ENCODE peak calls at places on chromosomes 13 and 19, in seven cellular contexts. One of them, this sample, is unnamed.

GRCh38 chr19:14550201-14550754 is 20.9 kb downstream of the TECR start:
- DNase-seq in lower leg skin: no peak
- DNase-seq in colonic mucosa: peak; percentile 88
- DNase-seq in Caco-2: no peak
- DNase-seq in neural crest cell: no peak
- DNase-seq in mesothelial cell of epicardium: no peak
- DNase-seq in choroid plexus epithelial cell: peak; percentile 35
- DNase-seq in this sample: no peak

GRCh38 chr13:109720758-109721184 is 65.6 kb downstream of the IRS2 start:
- DNase-seq in lower leg skin: no peak
- DNase-seq in colonic mucosa: no peak
- DNase-seq in Caco-2: no peak
- DNase-seq in neural crest cell: no peak
- DNase-seq in mesothelial cell of epicardium: no peak
- DNase-seq in choroid plexus epithelial cell: no peak
- DNase-seq in this sample: no peak

GRCh38 chr19:5828661-5829566 is 10.6 kb downstream of the FUT6 start:
- DNase-seq in lower leg skin: no peak
- DNase-seq in colonic mucosa: no peak
- DNase-seq in Caco-2: no peak
- DNase-seq in neural crest cell: no peak
- DNase-seq in mesothelial cell of epicardium: peak; percentile 71
- DNase-seq in choroid plexus epithelial cell: peak; percentile 36
- DNase-seq in this sample: no peak

GRCh38 chr19:47483800-47484690 is at the start of gene KPTN:
- DNase-seq in lower leg skin: peak; percentile 97
- DNase-seq in colonic mucosa: peak; percentile 84
- DNase-seq in Caco-2: peak; percentile 95
- DNase-seq in neural crest cell: peak; percentile 93
- DNase-seq in mesothelial cell of epicardium: peak; percentile 91
- DNase-seq in choroid plexus epithelial cell: peak; percentile 93
- DNase-seq in this sample: peak; percentile 90

GRCh38 chr19:43941209-43941608 is 6.1 kb upstream of the ZNF45 start:
- DNase-seq in lower leg skin: no peak
- DNase-seq in colonic mucosa: no peak
- DNase-seq in Caco-2: no peak
- DNase-seq in neural crest cell: no peak
- DNase-seq in mesothelial cell of epicardium: no peak
- DNase-seq in choroid plexus epithelial cell: no peak
- DNase-seq in this sample: no peak

GRCh38 chr19:55305491-55305890 is 19.6 kb downstream of the TMEM150B start:
- DNase-seq in lower leg skin: no peak
- DNase-seq in colonic mucosa: peak; percentile 40
- DNase-seq in Caco-2: peak; percentile 71
- DNase-seq in neural crest cell: no peak
- DNase-seq in mesothelial cell of epicardium: peak; percentile 48
- DNase-seq in choroid plexus epithelial cell: peak; percentile 45
- DNase-seq in this sample: no peak

GRCh38 chr19:11480081-11480926 is 542 bp downstream of the ELAVL3 start:
- DNase-seq in lower leg skin: no peak
- DNase-seq in colonic mucosa: no peak
- DNase-seq in Caco-2: no peak
- DNase-seq in neural crest cell: peak; percentile 23
- DNase-seq in mesothelial cell of epicardium: no peak
- DNase-seq in choroid plexus epithelial cell: no peak
- DNase-seq in this sample: no peak

GRCh38 chr19:17075860-17076538 is 422 bp downstream of the MYO9B start:
- DNase-seq in lower leg skin: peak; percentile 92
- DNase-seq in colonic mucosa: peak; percentile 55
- DNase-seq in Caco-2: peak; percentile 17
- DNase-seq in neural crest cell: no peak
- DNase-seq in mesothelial cell of epicardium: no peak
- DNase-seq in choroid plexus epithelial cell: peak; percentile 27
- DNase-seq in this sample: no peak

GRCh38 chr13:35496761-35497386 is 20.4 kb upstream of the MAB21L1 start:
- DNase-seq in lower leg skin: no peak
- DNase-seq in colonic mucosa: no peak
- DNase-seq in Caco-2: no peak
- DNase-seq in neural crest cell: no peak
- DNase-seq in mesothelial cell of epicardium: no peak
- DNase-seq in choroid plexus epithelial cell: no peak
- DNase-seq in this sample: no peak

GRCh38 chr19:6119031-6119430 is 8.7 kb upstream of the RFX2 start:
- DNase-seq in lower leg skin: no peak
- DNase-seq in colonic mucosa: no peak
- DNase-seq in Caco-2: no peak
- DNase-seq in neural crest cell: no peak
- DNase-seq in mesothelial cell of epicardium: no peak
- DNase-seq in choroid plexus epithelial cell: no peak
- DNase-seq in this sample: no peak

GRCh38 chr19:1107655-1108261 is 4.0 kb downstream of the GPX4 start:
- DNase-seq in lower leg skin: no peak
- DNase-seq in colonic mucosa: no peak
- DNase-seq in Caco-2: no peak
- DNase-seq in neural crest cell: no peak
- DNase-seq in mesothelial cell of epicardium: no peak
- DNase-seq in choroid plexus epithelial cell: peak; percentile 39
- DNase-seq in this sample: no peak

GRCh38 chr13:79668353-79668752 is 187.4 kb downstream of the NDFIP2 start:
- DNase-seq in lower leg skin: no peak
- DNase-seq in colonic mucosa: no peak
- DNase-seq in Caco-2: no peak
- DNase-seq in neural crest cell: peak; percentile 22
- DNase-seq in mesothelial cell of epicardium: no peak
- DNase-seq in choroid plexus epithelial cell: no peak
- DNase-seq in this sample: no peak

GRCh38 chr13:24615114-24615513 is 65.1 kb upstream of the ATP12A start:
- DNase-seq in lower leg skin: peak; percentile 42
- DNase-seq in colonic mucosa: no peak
- DNase-seq in Caco-2: no peak
- DNase-seq in neural crest cell: no peak
- DNase-seq in mesothelial cell of epicardium: no peak
- DNase-seq in choroid plexus epithelial cell: no peak
- DNase-seq in this sample: no peak

GRCh38 chr13:24617394-24618218 is 62.6 kb upstream of the ATP12A start:
- DNase-seq in lower leg skin: peak; percentile 32
- DNase-seq in colonic mucosa: no peak
- DNase-seq in Caco-2: peak; percentile 23
- DNase-seq in neural crest cell: no peak
- DNase-seq in mesothelial cell of epicardium: no peak
- DNase-seq in choroid plexus epithelial cell: no peak
- DNase-seq in this sample: no peak

GRCh38 chr13:24614306-24615080 is 65.7 kb upstream of the ATP12A start:
- DNase-seq in lower leg skin: peak; percentile 65
- DNase-seq in colonic mucosa: no peak
- DNase-seq in Caco-2: no peak
- DNase-seq in neural crest cell: no peak
- DNase-seq in mesothelial cell of epicardium: no peak
- DNase-seq in choroid plexus epithelial cell: no peak
- DNase-seq in this sample: no peak

GRCh38 chr13:24616514-24616913 is 63.7 kb upstream of the ATP12A start:
- DNase-seq in lower leg skin: peak; percentile 59
- DNase-seq in colonic mucosa: no peak
- DNase-seq in Caco-2: no peak
- DNase-seq in neural crest cell: no peak
- DNase-seq in mesothelial cell of epicardium: no peak
- DNase-seq in choroid plexus epithelial cell: no peak
- DNase-seq in this sample: no peak

DNA sequence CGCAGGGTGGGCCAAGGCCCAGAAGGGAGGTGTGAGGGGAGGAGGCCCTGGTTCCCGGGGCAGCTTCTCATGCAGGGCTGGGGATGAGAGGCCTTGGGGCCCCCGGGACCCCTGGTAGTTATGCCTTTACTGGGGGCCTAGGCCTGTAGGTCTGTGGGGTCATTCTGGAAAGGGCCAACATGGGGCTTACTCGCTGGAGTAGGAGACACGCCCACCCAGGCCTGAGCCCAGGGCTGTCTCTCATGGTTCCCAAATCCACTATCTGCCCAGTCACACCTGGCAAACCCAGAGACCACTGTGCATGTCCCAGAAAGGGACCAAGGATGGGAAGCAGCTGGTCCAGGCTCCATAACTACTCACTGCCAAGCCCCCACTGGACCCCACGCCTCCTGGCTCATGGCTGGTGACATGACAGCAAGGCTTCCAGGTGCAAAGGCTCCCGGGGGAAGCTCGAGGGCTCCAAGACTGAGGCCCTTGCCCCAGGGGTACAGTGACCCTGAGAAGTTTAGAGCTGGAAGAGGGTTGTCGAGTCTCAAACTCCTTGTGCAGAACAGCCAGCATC is 64.2 kb upstream of the ATP12A start:
- DNase-seq in lower leg skin: peak; percentile 79
- DNase-seq in colonic mucosa: no peak
- DNase-seq in Caco-2: no peak
- DNase-seq in neural crest cell: no peak
- DNase-seq in mesothelial cell of epicardium: no peak
- DNase-seq in choroid plexus epithelial cell: no peak
- DNase-seq in this sample: no peak
- TF ChIP-seq CTCF in lower leg skin: no peak
- TF ChIP-seq CTCF in colonic mucosa: no peak
- TF ChIP-seq CTCF in Caco-2: no peak
- TF ChIP-seq CTCF in neural crest cell: no peak
- TF ChIP-seq CTCF in mesothelial cell of epicardium: no peak
- TF ChIP-seq CTCF in choroid plexus epithelial cell: no peak
- TF ChIP-seq CTCF in this sample: no peak

GRCh38 chr13:28031929-28032328 is 43.4 kb upstream of the URAD start:
- DNase-seq in lower leg skin: no peak
- DNase-seq in colonic mucosa: no peak
- DNase-seq in Caco-2: no peak
- DNase-seq in neural crest cell: no peak
- DNase-seq in mesothelial cell of epicardium: no peak
- DNase-seq in choroid plexus epithelial cell: no peak
- DNase-seq in this sample: no peak

GRCh38 chr13:28027607-28028364 is 39.3 kb upstream of the URAD start:
- DNase-seq in lower leg skin: no peak
- DNase-seq in colonic mucosa: no peak
- DNase-seq in Caco-2: no peak
- DNase-seq in neural crest cell: no peak
- DNase-seq in mesothelial cell of epicardium: no peak
- DNase-seq in choroid plexus epithelial cell: no peak
- DNase-seq in this sample: no peak

GRCh38 chr13:28035146-28035782 is 46.8 kb upstream of the URAD start:
- DNase-seq in lower leg skin: no peak
- DNase-seq in colonic mucosa: peak; percentile 20
- DNase-seq in Caco-2: peak; percentile 59
- DNase-seq in neural crest cell: no peak
- DNase-seq in mesothelial cell of epicardium: no peak
- DNase-seq in choroid plexus epithelial cell: no peak
- DNase-seq in this sample: no peak

GRCh38 chr13:28034256-28034655 is 45.8 kb upstream of the URAD start:
- DNase-seq in lower leg skin: no peak
- DNase-seq in colonic mucosa: no peak
- DNase-seq in Caco-2: no peak
- DNase-seq in neural crest cell: no peak
- DNase-seq in mesothelial cell of epicardium: no peak
- DNase-seq in choroid plexus epithelial cell: no peak
- DNase-seq in this sample: no peak

GRCh38 chr13:28031220-28031903 is 42.9 kb upstream of the URAD start:
- DNase-seq in lower leg skin: peak; percentile 86
- DNase-seq in colonic mucosa: no peak
- DNase-seq in Caco-2: no peak
- DNase-seq in neural crest cell: no peak
- DNase-seq in mesothelial cell of epicardium: no peak
- DNase-seq in choroid plexus epithelial cell: no peak
- DNase-seq in this sample: peak; percentile 52
- TF ChIP-seq CTCF in lower leg skin: no peak
- TF ChIP-seq CTCF in colonic mucosa: no peak
- TF ChIP-seq CTCF in Caco-2: no peak
- TF ChIP-seq CTCF in neural crest cell: no peak
- TF ChIP-seq CTCF in mesothelial cell of epicardium: no peak
- TF ChIP-seq CTCF in choroid plexus epithelial cell: no peak
- TF ChIP-seq CTCF in this sample: no peak

DNA sequence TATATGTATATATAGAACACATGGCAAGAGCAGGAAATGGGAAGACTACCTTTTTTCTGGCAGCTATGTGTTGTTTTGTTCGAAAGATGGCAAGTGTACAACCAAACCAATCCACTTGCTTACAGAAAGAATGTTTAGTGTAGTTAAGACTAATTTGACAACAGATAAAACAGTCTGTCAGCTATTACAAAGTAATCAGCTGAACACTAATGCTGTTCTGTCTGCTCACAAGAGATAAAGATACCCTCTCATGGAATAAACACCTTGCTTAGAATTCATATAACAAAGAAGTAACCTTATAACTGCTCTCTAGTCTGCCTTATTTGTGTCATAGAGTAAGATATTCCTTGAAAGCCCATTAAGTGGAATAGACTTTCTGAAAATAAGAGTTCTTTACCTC is 840 bp upstream of the KCNRG start:
- DNase-seq in lower leg skin: no peak
- DNase-seq in colonic mucosa: no peak
- DNase-seq in Caco-2: no peak
- DNase-seq in neural crest cell: no peak
- DNase-seq in mesothelial cell of epicardium: no peak
- DNase-seq in choroid plexus epithelial cell: no peak
- DNase-seq in this sample: no peak
- TF ChIP-seq CTCF in lower leg skin: no peak
- TF ChIP-seq CTCF in colonic mucosa: no peak
- TF ChIP-seq CTCF in Caco-2: no peak
- TF ChIP-seq CTCF in neural crest cell: no peak
- TF ChIP-seq CTCF in mesothelial cell of epicardium: no peak
- TF ChIP-seq CTCF in choroid plexus epithelial cell: no peak
- TF ChIP-seq CTCF in this sample: no peak

GRCh38 chr13:30673669-30674521 is 56.2 kb downstream of the USPL1 start:
- DNase-seq in lower leg skin: peak; percentile 98
- DNase-seq in colonic mucosa: peak; percentile 88
- DNase-seq in Caco-2: peak; percentile 95
- DNase-seq in neural crest cell: peak; percentile 90
- DNase-seq in mesothelial cell of epicardium: peak; percentile 93
- DNase-seq in choroid plexus epithelial cell: peak; percentile 79
- DNase-seq in this sample: peak; percentile 93

GRCh38 chr13:30671271-30671815 is 53.6 kb downstream of the USPL1 start:
- DNase-seq in lower leg skin: no peak
- DNase-seq in colonic mucosa: no peak
- DNase-seq in Caco-2: no peak
- DNase-seq in neural crest cell: no peak
- DNase-seq in mesothelial cell of epicardium: no peak
- DNase-seq in choroid plexus epithelial cell: no peak
- DNase-seq in this sample: no peak

GRCh38 chr13:30679483-30680330 is 55.6 kb upstream of the ALOX5AP start:
- DNase-seq in lower leg skin: no peak
- DNase-seq in colonic mucosa: no peak
- DNase-seq in Caco-2: peak; percentile 44
- DNase-seq in neural crest cell: no peak
- DNase-seq in mesothelial cell of epicardium: no peak
- DNase-seq in choroid plexus epithelial cell: peak; percentile 75
- DNase-seq in this sample: no peak

GRCh38 chr13:30681489-30682242 is 53.7 kb upstream of the ALOX5AP start:
- DNase-seq in lower leg skin: no peak
- DNase-seq in colonic mucosa: no peak
- DNase-seq in Caco-2: no peak
- DNase-seq in neural crest cell: no peak
- DNase-seq in mesothelial cell of epicardium: no peak
- DNase-seq in choroid plexus epithelial cell: peak; percentile 85
- DNase-seq in this sample: no peak

DNA sequence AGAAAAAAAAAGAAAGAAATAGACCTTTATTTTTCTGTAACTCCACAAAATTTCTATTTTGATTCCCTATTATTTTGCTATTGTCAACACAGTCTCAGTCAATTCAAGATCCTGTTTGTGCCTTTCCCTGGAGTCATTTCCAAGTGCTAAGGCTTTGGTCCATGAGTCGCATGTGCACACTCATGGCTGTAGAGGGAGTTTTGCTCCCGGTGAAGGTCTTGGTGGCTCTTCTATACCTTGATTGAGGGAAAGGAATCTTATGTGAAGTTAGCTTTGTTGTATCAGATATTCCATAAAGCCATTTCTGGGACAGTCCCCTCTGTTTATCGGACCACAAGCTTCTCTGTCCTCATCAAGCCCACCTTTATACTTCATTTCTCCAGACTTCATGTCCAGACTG is 58.7 kb upstream of the ALOX5AP start:
- DNase-seq in lower leg skin: no peak
- DNase-seq in colonic mucosa: no peak
- DNase-seq in Caco-2: peak; percentile 20
- DNase-seq in neural crest cell: no peak
- DNase-seq in mesothelial cell of epicardium: no peak
- DNase-seq in choroid plexus epithelial cell: peak; percentile 68
- DNase-seq in this sample: no peak
- TF ChIP-seq CTCF in lower leg skin: no peak
- TF ChIP-seq CTCF in colonic mucosa: no peak
- TF ChIP-seq CTCF in Caco-2: peak; percentile 41
- TF ChIP-seq CTCF in neural crest cell: peak; percentile 25
- TF ChIP-seq CTCF in mesothelial cell of epicardium: no peak
- TF ChIP-seq CTCF in choroid plexus epithelial cell: peak; percentile 76
- TF ChIP-seq CTCF in this sample: no peak

This sample was measured in CD14-positive monocyte.